ENCODE peak calls at places on chromosomes 13 and 19, in five cellular contexts. One of them, this sample, is unnamed.

GRCh38 chr13:51771418-51772104 is 32.4 kb downstream of the DHRS12 start:
- ATAC-seq in right cardiac atrium: peak; percentile 26
- ATAC-seq in activated CD8-positive, alpha-beta memory T cell treated with anti-CD3 and anti-CD28 coated beads, Interleukin-2, amount 10 ng/mL, durations not matched to agents 7 days and 5 days: no peak
- ATAC-seq in right lobe of liver: peak; percentile 30
- ATAC-seq in lower lobe of right lung: peak; percentile 22
- ATAC-seq in this sample: no peak

GRCh38 chr19:51387924-51388389 is at the start of gene LIM2:
- ATAC-seq in right cardiac atrium: peak; percentile 19
- ATAC-seq in activated CD8-positive, alpha-beta memory T cell treated with anti-CD3 and anti-CD28 coated beads, Interleukin-2, amount 10 ng/mL, durations not matched to agents 7 days and 5 days: no peak
- ATAC-seq in lower lobe of right lung: no peak
- ATAC-seq in right lobe of liver: no peak
- ATAC-seq in this sample: no peak

GRCh38 chr19:3451451-3451866 is 28.9 kb downstream of the SMIM24 start:
- ATAC-seq in right cardiac atrium: no peak
- ATAC-seq in activated CD8-positive, alpha-beta memory T cell treated with anti-CD3 and anti-CD28 coated beads, Interleukin-2, amount 10 ng/mL, durations not matched to agents 7 days and 5 days: no peak
- ATAC-seq in right lobe of liver: peak; percentile 41
- ATAC-seq in lower lobe of right lung: no peak
- ATAC-seq in this sample: no peak

GRCh38 chr13:106302011-106302410 is 233.5 kb downstream of the EFNB2 start:
- ATAC-seq in right cardiac atrium: no peak
- ATAC-seq in lower lobe of right lung: no peak
- ATAC-seq in right lobe of liver: no peak
- ATAC-seq in activated CD8-positive, alpha-beta memory T cell treated with anti-CD3 and anti-CD28 coated beads, Interleukin-2, amount 10 ng/mL, durations not matched to agents 7 days and 5 days: no peak
- ATAC-seq in this sample: no peak

GRCh38 chr13:106523566-106523965 is 11.9 kb downstream of the EFNB2 start:
- ATAC-seq in right cardiac atrium: no peak
- ATAC-seq in right lobe of liver: no peak
- ATAC-seq in lower lobe of right lung: no peak
- ATAC-seq in activated CD8-positive, alpha-beta memory T cell treated with anti-CD3 and anti-CD28 coated beads, Interleukin-2, amount 10 ng/mL, durations not matched to agents 7 days and 5 days: no peak
- ATAC-seq in this sample: no peak

GRCh38 chr13:110887955-110888333 is 26.9 kb downstream of the ANKRD10 start:
- ATAC-seq in right cardiac atrium: peak; percentile 80
- ATAC-seq in right lobe of liver: peak; percentile 19
- ATAC-seq in lower lobe of right lung: peak; percentile 35
- ATAC-seq in activated CD8-positive, alpha-beta memory T cell treated with anti-CD3 and anti-CD28 coated beads, Interleukin-2, amount 10 ng/mL, durations not matched to agents 7 days and 5 days: no peak
- ATAC-seq in this sample: peak; percentile 50

GRCh38 chr13:113915012-113915763 is 51.3 kb upstream of the GAS6 start:
- ATAC-seq in lower lobe of right lung: no peak
- ATAC-seq in right lobe of liver: no peak
- ATAC-seq in right cardiac atrium: no peak
- ATAC-seq in activated CD8-positive, alpha-beta memory T cell treated with anti-CD3 and anti-CD28 coated beads, Interleukin-2, amount 10 ng/mL, durations not matched to agents 7 days and 5 days: no peak
- ATAC-seq in this sample: no peak

GRCh38 chr19:483332-484072 is 12.8 kb upstream of the MADCAM1 start:
- ATAC-seq in lower lobe of right lung: no peak
- ATAC-seq in right lobe of liver: no peak
- ATAC-seq in activated CD8-positive, alpha-beta memory T cell treated with anti-CD3 and anti-CD28 coated beads, Interleukin-2, amount 10 ng/mL, durations not matched to agents 7 days and 5 days: no peak
- ATAC-seq in right cardiac atrium: no peak
- ATAC-seq in this sample: no peak

GRCh38 chr19:362683-363082 is 18.1 kb upstream of the MIER2 start:
- ATAC-seq in activated CD8-positive, alpha-beta memory T cell treated with anti-CD3 and anti-CD28 coated beads, Interleukin-2, amount 10 ng/mL, durations not matched to agents 7 days and 5 days: no peak
- ATAC-seq in lower lobe of right lung: no peak
- ATAC-seq in right cardiac atrium: no peak
- ATAC-seq in right lobe of liver: no peak
- ATAC-seq in this sample: no peak

GRCh38 chr13:40440990-40441820 is 225.2 kb downstream of the FOXO1 start:
- ATAC-seq in lower lobe of right lung: no peak
- ATAC-seq in activated CD8-positive, alpha-beta memory T cell treated with anti-CD3 and anti-CD28 coated beads, Interleukin-2, amount 10 ng/mL, durations not matched to agents 7 days and 5 days: no peak
- ATAC-seq in right cardiac atrium: peak; percentile 73
- ATAC-seq in right lobe of liver: peak; percentile 87
- ATAC-seq in this sample: peak; percentile 71

GRCh38 chr13:112066624-112067004 is 335 bp upstream of the SOX1 start:
- ATAC-seq in lower lobe of right lung: peak; percentile 57
- ATAC-seq in activated CD8-positive, alpha-beta memory T cell treated with anti-CD3 and anti-CD28 coated beads, Interleukin-2, amount 10 ng/mL, durations not matched to agents 7 days and 5 days: no peak
- ATAC-seq in right lobe of liver: peak; percentile 43
- ATAC-seq in right cardiac atrium: peak; percentile 92
- ATAC-seq in this sample: no peak

GRCh38 chr19:10766049-10766623 is 48.3 kb downstream of the DNM2 start:
- ATAC-seq in lower lobe of right lung: peak; percentile 60
- ATAC-seq in activated CD8-positive, alpha-beta memory T cell treated with anti-CD3 and anti-CD28 coated beads, Interleukin-2, amount 10 ng/mL, durations not matched to agents 7 days and 5 days: no peak
- ATAC-seq in right cardiac atrium: no peak
- ATAC-seq in right lobe of liver: no peak
- ATAC-seq in this sample: no peak

GRCh38 chr13:26499209-26499601 is 58.3 kb upstream of the WASF3 start:
- ATAC-seq in lower lobe of right lung: no peak
- ATAC-seq in activated CD8-positive, alpha-beta memory T cell treated with anti-CD3 and anti-CD28 coated beads, Interleukin-2, amount 10 ng/mL, durations not matched to agents 7 days and 5 days: no peak
- ATAC-seq in right lobe of liver: no peak
- ATAC-seq in right cardiac atrium: no peak
- ATAC-seq in this sample: no peak

GRCh38 chr19:17214531-17215124 is 529 bp upstream of the USE1 start:
- ATAC-seq in activated CD8-positive, alpha-beta memory T cell treated with anti-CD3 and anti-CD28 coated beads, Interleukin-2, amount 10 ng/mL, durations not matched to agents 7 days and 5 days: no peak
- ATAC-seq in right lobe of liver: no peak
- ATAC-seq in right cardiac atrium: no peak
- ATAC-seq in lower lobe of right lung: no peak
- ATAC-seq in this sample: no peak

GRCh38 chr19:18558202-18558555 is 509 bp downstream of the KXD1 start:
- ATAC-seq in lower lobe of right lung: no peak
- ATAC-seq in activated CD8-positive, alpha-beta memory T cell treated with anti-CD3 and anti-CD28 coated beads, Interleukin-2, amount 10 ng/mL, durations not matched to agents 7 days and 5 days: no peak
- ATAC-seq in right lobe of liver: no peak
- ATAC-seq in right cardiac atrium: no peak
- ATAC-seq in this sample: no peak

GRCh38 chr13:51222510-51223283 is 499 bp downstream of the FAM124A start:
- ATAC-seq in lower lobe of right lung: peak; percentile 59
- ATAC-seq in right lobe of liver: peak; percentile 26
- ATAC-seq in right cardiac atrium: peak; percentile 57
- ATAC-seq in activated CD8-positive, alpha-beta memory T cell treated with anti-CD3 and anti-CD28 coated beads, Interleukin-2, amount 10 ng/mL, durations not matched to agents 7 days and 5 days: no peak
- ATAC-seq in this sample: peak; percentile 19

GRCh38 chr13:29569253-29570057 is 26.0 kb downstream of the SLC7A1 start:
- ATAC-seq in right lobe of liver: peak; percentile 59
- ATAC-seq in lower lobe of right lung: no peak
- ATAC-seq in activated CD8-positive, alpha-beta memory T cell treated with anti-CD3 and anti-CD28 coated beads, Interleukin-2, amount 10 ng/mL, durations not matched to agents 7 days and 5 days: no peak
- ATAC-seq in right cardiac atrium: no peak
- ATAC-seq in this sample: no peak

GRCh38 chr19:15934332-15935078 is at the start of gene CYP4F11:
- ATAC-seq in activated CD8-positive, alpha-beta memory T cell treated with anti-CD3 and anti-CD28 coated beads, Interleukin-2, amount 10 ng/mL, durations not matched to agents 7 days and 5 days: no peak
- ATAC-seq in right lobe of liver: peak; percentile 88
- ATAC-seq in lower lobe of right lung: peak; percentile 89
- ATAC-seq in right cardiac atrium: peak; percentile 64
- ATAC-seq in this sample: peak; percentile 31

GRCh38 chr13:99119686-99120085 is 81.0 kb upstream of the UBAC2 start:
- ATAC-seq in right lobe of liver: no peak
- ATAC-seq in lower lobe of right lung: no peak
- ATAC-seq in activated CD8-positive, alpha-beta memory T cell treated with anti-CD3 and anti-CD28 coated beads, Interleukin-2, amount 10 ng/mL, durations not matched to agents 7 days and 5 days: no peak
- ATAC-seq in right cardiac atrium: no peak
- ATAC-seq in this sample: no peak

GRCh38 chr19:5687360-5688198 is 2.5 kb upstream of the RPL36 start:
- ATAC-seq in lower lobe of right lung: no peak
- ATAC-seq in right lobe of liver: no peak
- ATAC-seq in right cardiac atrium: no peak
- ATAC-seq in activated CD8-positive, alpha-beta memory T cell treated with anti-CD3 and anti-CD28 coated beads, Interleukin-2, amount 10 ng/mL, durations not matched to agents 7 days and 5 days: no peak
- ATAC-seq in this sample: no peak

GRCh38 chr19:5407356-5407755 is 47.9 kb upstream of the ZNRF4 start:
- ATAC-seq in lower lobe of right lung: no peak
- ATAC-seq in right cardiac atrium: no peak
- ATAC-seq in right lobe of liver: no peak
- ATAC-seq in activated CD8-positive, alpha-beta memory T cell treated with anti-CD3 and anti-CD28 coated beads, Interleukin-2, amount 10 ng/mL, durations not matched to agents 7 days and 5 days: no peak
- ATAC-seq in this sample: no peak

GRCh38 chr13:33490461-33491327 is 205.1 kb upstream of the STARD13 start:
- ATAC-seq in right lobe of liver: no peak
- ATAC-seq in lower lobe of right lung: no peak
- ATAC-seq in activated CD8-positive, alpha-beta memory T cell treated with anti-CD3 and anti-CD28 coated beads, Interleukin-2, amount 10 ng/mL, durations not matched to agents 7 days and 5 days: no peak
- ATAC-seq in right cardiac atrium: peak; percentile 43
- ATAC-seq in this sample: peak; percentile 32

GRCh38 chr13:96996886-96997285 is 2.6 kb upstream of the OXGR1 start:
- ATAC-seq in right lobe of liver: no peak
- ATAC-seq in activated CD8-positive, alpha-beta memory T cell treated with anti-CD3 and anti-CD28 coated beads, Interleukin-2, amount 10 ng/mL, durations not matched to agents 7 days and 5 days: no peak
- ATAC-seq in right cardiac atrium: no peak
- ATAC-seq in lower lobe of right lung: no peak
- ATAC-seq in this sample: no peak

GRCh38 chr13:39612023-39612637 is 9.1 kb upstream of the LHFPL6 start:
- ATAC-seq in lower lobe of right lung: peak; percentile 43
- ATAC-seq in right lobe of liver: peak; percentile 63
- ATAC-seq in right cardiac atrium: peak; percentile 59
- ATAC-seq in activated CD8-positive, alpha-beta memory T cell treated with anti-CD3 and anti-CD28 coated beads, Interleukin-2, amount 10 ng/mL, durations not matched to agents 7 days and 5 days: no peak
- ATAC-seq in this sample: no peak

GRCh38 chr19:44728178-44728577 is 20.3 kb upstream of the BCL3 start:
- ATAC-seq in right cardiac atrium: no peak
- ATAC-seq in lower lobe of right lung: no peak
- ATAC-seq in activated CD8-positive, alpha-beta memory T cell treated with anti-CD3 and anti-CD28 coated beads, Interleukin-2, amount 10 ng/mL, durations not matched to agents 7 days and 5 days: no peak
- ATAC-seq in right lobe of liver: no peak
- ATAC-seq in this sample: no peak

GRCh38 chr19:6693681-6694080 is 23.7 kb upstream of the TNFSF14 start:
- ATAC-seq in activated CD8-positive, alpha-beta memory T cell treated with anti-CD3 and anti-CD28 coated beads, Interleukin-2, amount 10 ng/mL, durations not matched to agents 7 days and 5 days: peak; percentile 35
- ATAC-seq in lower lobe of right lung: peak; percentile 32
- ATAC-seq in right lobe of liver: peak; percentile 36
- ATAC-seq in right cardiac atrium: peak; percentile 10
- ATAC-seq in this sample: no peak

GRCh38 chr19:19405919-19406877 is 723 bp downstream of the GATAD2A start:
- ATAC-seq in right cardiac atrium: peak; percentile 31
- ATAC-seq in activated CD8-positive, alpha-beta memory T cell treated with anti-CD3 and anti-CD28 coated beads, Interleukin-2, amount 10 ng/mL, durations not matched to agents 7 days and 5 days: peak; percentile 11
- ATAC-seq in right lobe of liver: peak; percentile 17
- ATAC-seq in lower lobe of right lung: peak; percentile 9
- ATAC-seq in this sample: peak; percentile 4

GRCh38 chr19:10835089-10835753 is 791 bp downstream of the TMED1 start:
- ATAC-seq in right cardiac atrium: peak; percentile 2
- ATAC-seq in activated CD8-positive, alpha-beta memory T cell treated with anti-CD3 and anti-CD28 coated beads, Interleukin-2, amount 10 ng/mL, durations not matched to agents 7 days and 5 days: no peak
- ATAC-seq in lower lobe of right lung: no peak
- ATAC-seq in right lobe of liver: no peak
- ATAC-seq in this sample: no peak

GRCh38 chr19:39497850-39498261 is 891 bp upstream of the DLL3 start:
- ATAC-seq in right cardiac atrium: peak; percentile 30
- ATAC-seq in activated CD8-positive, alpha-beta memory T cell treated with anti-CD3 and anti-CD28 coated beads, Interleukin-2, amount 10 ng/mL, durations not matched to agents 7 days and 5 days: peak; percentile 25
- ATAC-seq in lower lobe of right lung: peak; percentile 8
- ATAC-seq in right lobe of liver: peak; percentile 24
- ATAC-seq in this sample: no peak

GRCh38 chr19:45045671-45046353 is 7.0 kb downstream of the CLASRP start:
- ATAC-seq in lower lobe of right lung: peak; percentile 8
- ATAC-seq in right lobe of liver: peak; percentile 85
- ATAC-seq in activated CD8-positive, alpha-beta memory T cell treated with anti-CD3 and anti-CD28 coated beads, Interleukin-2, amount 10 ng/mL, durations not matched to agents 7 days and 5 days: no peak
- ATAC-seq in right cardiac atrium: no peak
- ATAC-seq in this sample: no peak

GRCh38 chr13:74006666-74007065 is 127.5 kb downstream of the KLF12 start:
- ATAC-seq in right lobe of liver: no peak
- ATAC-seq in activated CD8-positive, alpha-beta memory T cell treated with anti-CD3 and anti-CD28 coated beads, Interleukin-2, amount 10 ng/mL, durations not matched to agents 7 days and 5 days: no peak
- ATAC-seq in lower lobe of right lung: no peak
- ATAC-seq in right cardiac atrium: no peak
- ATAC-seq in this sample: no peak

GRCh38 chr13:49587311-49587847 is 2.0 kb upstream of the RCBTB1 start:
- ATAC-seq in lower lobe of right lung: no peak
- ATAC-seq in right cardiac atrium: no peak
- ATAC-seq in activated CD8-positive, alpha-beta memory T cell treated with anti-CD3 and anti-CD28 coated beads, Interleukin-2, amount 10 ng/mL, durations not matched to agents 7 days and 5 days: no peak
- ATAC-seq in right lobe of liver: no peak
- ATAC-seq in this sample: no peak